ENCODE peak calls at places on chromosomes 1 and 21, in seven cellular contexts. M is HCT116, S is GM12878, W is HepG2, Y is K562, U is H1, R is SK-N-SH. P is an unnamed sample.

GRCh38 chr1:103371234-103371633 is 154.3 kb upstream of the RNPC3 start:
- DNase-seq in M (no peak), S (no peak), W (no peak), Y (no peak), U (no peak), R (no peak), P (no peak)

GRCh38 chr1:87572891-87573290 is 244.2 kb downstream of the LMO4 start:
- DNase-seq in M (no peak), S (no peak), W (no peak), Y (no peak), U (no peak), R (no peak), P (no peak)

GRCh38 chr1:2801046-2801445 is 447 bp downstream of the TTC34 start:
- DNase-seq in M (no peak), S (no peak), W (no peak), Y (no peak), U (no peak), R (no peak), P (no peak)

GRCh38 chr21:42041246-42041645 is 29.9 kb upstream of the UMODL1 start:
- DNase-seq in M (no peak), S (no peak), W (no peak), Y (no peak), U (no peak), R (no peak), P (no peak)

GRCh38 chr1:183515002-183515689 is 42.8 kb downstream of the SMG7 start:
- DNase-seq in M (no peak), S (no peak), W (no peak), Y (no peak), U (no peak), R (no peak), P (peak)

GRCh38 chr1:36248250-36248894 is 24.1 kb downstream of the THRAP3 start:
- DNase-seq in M (peak), S (no peak), W (peak), Y (no peak), U (no peak), R (no peak), P (peak)

GRCh38 chr1:227949341-227949921 is 1.7 kb upstream of the WNT9A start:
- DNase-seq in M (no peak), S (no peak), W (no peak), Y (no peak), U (no peak), R (peak), P (no peak)

GRCh38 chr1:244302889-244303609 is 148.7 kb downstream of the ADSS2 start:
- DNase-seq in M (peak), S (no peak), W (no peak), Y (peak), U (no peak), R (no peak), P (peak)

GRCh38 chr1:160981584-160982411 is 27.2 kb upstream of the ITLN2 start:
- DNase-seq in M (no peak), S (no peak), W (no peak), Y (no peak), U (peak), R (peak), P (no peak)

GRCh38 chr1:153375511-153375910 is at the start of gene S100A12:
- DNase-seq in M (no peak), S (no peak), W (no peak), Y (no peak), U (no peak), R (no peak), P (no peak)

GRCh38 chr1:24409535-24409934 is 4.0 kb downstream of the STPG1 start:
- DNase-seq in M (no peak), S (no peak), W (no peak), Y (no peak), U (no peak), R (no peak), P (no peak)

GRCh38 chr1:85413169-85413568 is 51.8 kb downstream of the DDAH1 start:
- DNase-seq in M (no peak), S (no peak), W (no peak), Y (no peak), U (no peak), R (no peak), P (no peak)

GRCh38 chr1:25481625-25482024 is 50.9 kb downstream of the MACO1 start:
- DNase-seq in M (no peak), S (no peak), W (no peak), Y (no peak), U (no peak), R (no peak), P (no peak)

GRCh38 chr1:24283326-24284155 is 35.6 kb upstream of the GRHL3 start:
- DNase-seq in M (peak), S (no peak), W (no peak), Y (no peak), U (no peak), R (no peak), P (peak)

GRCh38 chr1:156148236-156148635 is 5.1 kb upstream of the SEMA4A start:
- DNase-seq in M (no peak), S (peak), W (no peak), Y (no peak), U (no peak), R (no peak), P (no peak)

GRCh38 chr1:171715813-171716251 is 26.0 kb downstream of the VAMP4 start:
- DNase-seq in M (no peak), S (no peak), W (peak), Y (no peak), U (no peak), R (no peak), P (no peak)

GRCh38 chr1:38208720-38209632 is 162.4 kb upstream of the POU3F1 start:
- DNase-seq in M (no peak), S (peak), W (no peak), Y (no peak), U (no peak), R (no peak), P (no peak)

GRCh38 chr1:11350265-11350664 is 77.3 kb downstream of the UBIAD1 start:
- DNase-seq in M (no peak), S (no peak), W (no peak), Y (no peak), U (no peak), R (no peak), P (no peak)

GRCh38 chr1:78101514-78101913 is 55.7 kb downstream of the GIPC2 start:
- DNase-seq in M (peak), S (no peak), W (peak), Y (no peak), U (no peak), R (no peak), P (no peak)

GRCh38 chr1:199010933-199011332 is 372.1 kb downstream of the PTPRC start:
- DNase-seq in M (no peak), S (no peak), W (no peak), Y (no peak), U (no peak), R (no peak), P (no peak)

GRCh38 chr1:53739109-53739681 is at the start of gene GLIS1:
- DNase-seq in M (peak), S (no peak), W (peak), Y (peak), U (peak), R (peak), P (no peak)

GRCh38 chr1:184905601-184906322 is 68.5 kb downstream of the NIBAN1 start:
- DNase-seq in M (no peak), S (no peak), W (peak), Y (no peak), U (no peak), R (no peak), P (no peak)

GRCh38 chr1:179129702-179130473 is 48.0 kb downstream of the TOR3A start:
- DNase-seq in M (no peak), S (peak), W (no peak), Y (no peak), U (no peak), R (no peak), P (no peak)

GRCh38 chr21:26954591-26955214 is 12.2 kb downstream of the ADAMTS5 start:
- DNase-seq in M (no peak), S (no peak), W (no peak), Y (no peak), U (no peak), R (no peak), P (no peak)

GRCh38 chr1:119659628-119660027 is 11.6 kb upstream of the ZNF697 start:
- DNase-seq in M (no peak), S (no peak), W (no peak), Y (no peak), U (no peak), R (no peak), P (no peak)

GRCh38 chr21:14523234-14523633 is 22.9 kb downstream of the SAMSN1 start:
- DNase-seq in M (no peak), S (no peak), W (no peak), Y (no peak), U (no peak), R (no peak), P (no peak)

GRCh38 chr1:87940410-87940809 is 611.7 kb downstream of the LMO4 start:
- DNase-seq in M (no peak), S (no peak), W (no peak), Y (no peak), U (no peak), R (no peak), P (no peak)

GRCh38 chr1:54614558-54614957 is 8.8 kb downstream of the FAM151A start:
- DNase-seq in M (no peak), S (no peak), W (no peak), Y (no peak), U (no peak), R (no peak), P (no peak)

DNA sequence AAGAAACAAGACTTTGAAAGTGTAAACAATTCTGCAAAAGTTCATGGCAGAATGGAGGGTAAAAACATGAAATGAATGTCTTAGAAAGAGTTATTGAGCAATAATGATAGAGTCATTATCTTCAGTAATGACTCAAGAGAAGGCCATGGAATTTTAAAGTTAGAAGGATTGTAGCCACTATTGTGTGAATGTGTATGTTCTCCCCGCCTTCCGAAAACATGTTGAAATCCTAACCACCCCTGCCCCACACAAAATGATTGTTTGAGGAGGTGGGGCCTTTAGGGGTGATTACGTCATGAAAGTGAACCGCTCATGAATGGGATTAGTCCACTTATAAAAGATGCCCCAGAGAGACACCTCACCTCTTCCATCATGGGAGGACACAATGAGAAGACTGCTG is 93.8 kb upstream of the CCDC190 start:
- DNase-seq in M (no peak), S (no peak), W (no peak), Y (no peak), U (no peak), R (no peak), P (no peak)
- TF ChIP-seq POLR2AphosphoS5 in M (no peak), S (no peak), W (no peak), Y (no peak), U (no peak), R (no peak), P (no peak)

DNA sequence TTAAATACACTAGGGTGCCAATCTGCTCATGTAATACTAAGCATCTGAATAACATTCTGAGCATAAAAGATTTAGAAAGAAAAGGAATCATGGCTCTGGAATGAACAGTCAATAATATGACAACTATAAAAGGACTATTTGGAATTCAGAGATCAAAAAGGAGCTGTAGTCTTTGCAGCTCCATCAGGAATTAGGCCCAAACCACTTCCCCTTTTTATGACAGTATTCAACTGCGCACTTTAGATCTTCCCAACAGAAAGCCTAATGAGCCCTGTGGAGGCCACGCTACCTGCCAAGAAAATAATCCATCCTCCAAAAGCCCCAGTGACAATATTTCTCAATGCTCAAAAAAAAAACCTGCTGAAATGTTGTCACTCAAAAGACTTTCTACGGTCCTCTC is 163.2 kb downstream of the SNX7 start:
- DNase-seq in M (no peak), S (no peak), W (no peak), Y (no peak), U (no peak), R (no peak), P (no peak)
- TF ChIP-seq CTCF in M (no peak), S (no peak), W (no peak), Y (no peak), U (no peak), R (no peak), P (no peak)

GRCh38 chr1:33462449-33463164 is 9.8 kb upstream of the ZSCAN20 start:
- DNase-seq in M (no peak), S (no peak), W (no peak), Y (no peak), U (no peak), R (no peak), P (no peak)
- TF ChIP-seq SIN3A in M (no peak), S (no peak), W (no peak), Y (no peak), U (no peak), R (no peak), P (no peak)

DNA sequence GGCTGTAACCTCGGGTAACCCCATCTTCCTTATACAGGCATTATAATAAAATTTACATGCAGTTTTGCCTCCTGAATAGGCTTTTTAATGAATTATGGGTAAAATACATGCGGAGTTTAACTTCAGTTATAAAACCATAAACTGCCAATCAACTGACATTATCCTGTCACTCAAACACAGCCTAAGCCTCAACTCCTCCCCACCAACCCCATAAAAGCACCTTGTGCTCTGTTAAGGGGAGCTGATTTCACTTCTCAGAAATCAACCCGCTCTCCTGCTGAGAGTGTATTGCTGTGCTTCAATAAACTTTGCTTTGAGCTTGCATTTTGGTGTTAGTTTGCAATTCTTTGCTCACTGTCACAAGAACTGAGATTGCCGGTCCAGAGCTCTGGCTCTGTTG is 1812.2 kb downstream of the BRINP3 start:
- DNase-seq in M (no peak), S (no peak), W (no peak), Y (no peak), U (no peak), R (no peak), P (no peak)
- TF ChIP-seq POLR2AphosphoS5 in M (no peak), S (no peak), W (no peak), Y (no peak), U (no peak), R (no peak), P (no peak)

DNA sequence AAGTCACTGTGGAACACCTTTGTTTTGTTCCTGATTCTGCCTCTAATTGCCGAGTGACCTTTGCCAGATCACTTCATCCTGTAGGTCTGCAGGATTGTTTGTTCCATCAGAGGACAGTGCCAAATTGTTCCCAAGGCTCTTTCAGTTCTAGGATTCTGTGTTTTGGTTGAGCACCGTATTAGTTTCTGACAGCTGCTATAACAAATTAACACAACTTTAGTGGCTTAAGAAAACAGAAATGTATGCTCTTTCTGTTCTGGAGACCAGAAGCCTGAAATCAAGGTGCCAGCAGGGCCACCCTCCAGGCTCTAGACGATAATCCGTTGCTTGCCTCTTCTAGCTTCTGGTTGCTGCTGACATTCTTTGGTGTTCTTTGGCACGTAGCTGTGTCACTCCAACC is 3.4 kb upstream of the PIGR start:
- DNase-seq in M (no peak), S (no peak), W (no peak), Y (no peak), U (no peak), R (no peak), P (no peak)
- TF ChIP-seq CTCF in M (no peak), S (no peak), W (no peak), Y (no peak), U (no peak), R (no peak), P (no peak)

GRCh38 chr1:18481190-18481920 is 625 bp downstream of the KLHDC7A start:
- DNase-seq in M (no peak), S (no peak), W (no peak), Y (no peak), U (no peak), R (no peak), P (no peak)
- TF ChIP-seq SIN3A in M (no peak), S (no peak), W (no peak), Y (no peak), U (no peak), R (no peak), P (no peak)

DNA sequence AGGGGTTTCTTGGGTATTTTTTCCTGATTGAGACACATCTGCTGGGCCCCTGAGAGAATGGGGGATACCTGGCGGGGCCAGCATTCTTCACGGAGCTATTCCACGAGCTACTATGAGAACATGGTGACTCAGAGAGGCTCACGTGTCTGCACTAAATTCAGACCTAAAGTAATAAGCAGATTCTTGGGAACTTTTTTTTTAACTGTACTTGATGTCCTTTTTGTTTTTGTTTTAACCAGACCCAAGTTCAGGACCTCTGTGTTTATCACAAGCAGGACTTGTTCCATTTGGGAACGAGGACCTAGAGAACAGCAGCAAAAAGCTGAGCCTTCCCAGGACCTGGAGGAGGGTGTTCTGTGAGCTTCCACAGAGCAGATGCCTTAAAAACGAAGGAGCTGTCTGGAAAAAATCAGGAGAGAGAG is 44.0 kb downstream of the EVA1C start:
- DNase-seq in M (no peak), S (no peak), W (no peak), Y (no peak), U (no peak), R (no peak), P (no peak)
- TF ChIP-seq POLR2AphosphoS5 in M (no peak), S (no peak), W (no peak), Y (no peak), U (no peak), R (no peak), P (no peak)

GRCh38 chr1:16913616-16913865 is 8.2 kb upstream of the CROCC start:
- DNase-seq in M (no peak), S (no peak), W (no peak), Y (no peak), U (no peak), R (no peak), P (no peak)
- TF ChIP-seq CTCF in M (no peak), S (no peak), W (no peak), Y (no peak), U (no peak), R (no peak), P (no peak)

P was measured in Panc1.